ENCODE peak calls at places on chromosomes 16 and 17, in six cellular contexts. One of them, this sample, is unnamed.

GRCh38 chr17:58332720-58333395 is 4.3 kb upstream of the TSPOAP1 start:
- DNase-seq in dorsolateral prefrontal cortex: no peak
- DNase-seq in T-helper 17 cell: no peak
- DNase-seq in ascending aorta: no peak
- DNase-seq in GM18507: no peak
- DNase-seq in GM19239: no peak
- DNase-seq in this sample: no peak

GRCh38 chr17:78397681-78398101 is 19.2 kb downstream of the PGS1 start:
- DNase-seq in dorsolateral prefrontal cortex: no peak
- DNase-seq in GM19239: no peak
- DNase-seq in ascending aorta: no peak
- DNase-seq in T-helper 17 cell: no peak
- DNase-seq in GM18507: no peak
- DNase-seq in this sample: no peak

GRCh38 chr16:67897231-67897630 is 4.2 kb downstream of the PSKH1 start:
- DNase-seq in GM19239: no peak
- DNase-seq in ascending aorta: peak
- DNase-seq in T-helper 17 cell: no peak
- DNase-seq in dorsolateral prefrontal cortex: no peak
- DNase-seq in GM18507: no peak
- DNase-seq in this sample: no peak

GRCh38 chr17:17423656-17424055 is 53.1 kb upstream of the MED9 start:
- DNase-seq in GM18507: no peak
- DNase-seq in dorsolateral prefrontal cortex: no peak
- DNase-seq in T-helper 17 cell: no peak
- DNase-seq in GM19239: no peak
- DNase-seq in ascending aorta: no peak
- DNase-seq in this sample: no peak

GRCh38 chr17:45973099-45973838 is 25.8 kb upstream of the STH start:
- DNase-seq in dorsolateral prefrontal cortex: no peak
- DNase-seq in GM18507: no peak
- DNase-seq in ascending aorta: no peak
- DNase-seq in GM19239: no peak
- DNase-seq in T-helper 17 cell: no peak
- DNase-seq in this sample: no peak

GRCh38 chr17:774320-774584 is 7.8 kb downstream of the GLOD4 start:
- DNase-seq in dorsolateral prefrontal cortex: no peak
- DNase-seq in T-helper 17 cell: no peak
- DNase-seq in GM19239: no peak
- DNase-seq in ascending aorta: no peak
- DNase-seq in GM18507: no peak
- DNase-seq in this sample: no peak

GRCh38 chr17:72336026-72336803 is 215.4 kb downstream of the SOX9 start:
- DNase-seq in GM19239: no peak
- DNase-seq in ascending aorta: no peak
- DNase-seq in dorsolateral prefrontal cortex: no peak
- DNase-seq in GM18507: no peak
- DNase-seq in T-helper 17 cell: no peak
- DNase-seq in this sample: no peak

GRCh38 chr16:23416816-23417215 is 36.2 kb downstream of the COG7 start:
- DNase-seq in GM18507: no peak
- DNase-seq in GM19239: no peak
- DNase-seq in T-helper 17 cell: no peak
- DNase-seq in dorsolateral prefrontal cortex: no peak
- DNase-seq in ascending aorta: no peak
- DNase-seq in this sample: no peak

GRCh38 chr17:46815474-46816353 is 2.8 kb downstream of the WNT3 start:
- DNase-seq in GM18507: no peak
- DNase-seq in dorsolateral prefrontal cortex: no peak
- DNase-seq in ascending aorta: no peak
- DNase-seq in T-helper 17 cell: no peak
- DNase-seq in GM19239: no peak
- DNase-seq in this sample: no peak

GRCh38 chr16:27641260-27641659 is 91.3 kb downstream of the KATNIP start:
- DNase-seq in GM19239: no peak
- DNase-seq in T-helper 17 cell: no peak
- DNase-seq in dorsolateral prefrontal cortex: no peak
- DNase-seq in GM18507: no peak
- DNase-seq in ascending aorta: no peak
- DNase-seq in this sample: no peak

GRCh38 chr17:8766731-8767130 is 8.4 kb upstream of the SPDYE4 start:
- DNase-seq in T-helper 17 cell: no peak
- DNase-seq in dorsolateral prefrontal cortex: no peak
- DNase-seq in ascending aorta: no peak
- DNase-seq in GM18507: no peak
- DNase-seq in GM19239: no peak
- DNase-seq in this sample: no peak

GRCh38 chr16:81902025-81902424 is 109.2 kb downstream of the SDR42E1 start:
- DNase-seq in ascending aorta: no peak
- DNase-seq in dorsolateral prefrontal cortex: no peak
- DNase-seq in GM19239: no peak
- DNase-seq in T-helper 17 cell: no peak
- DNase-seq in GM18507: no peak
- DNase-seq in this sample: no peak

GRCh38 chr17:46978489-46979022 is 497 bp downstream of the RPRML start:
- DNase-seq in GM18507: no peak
- DNase-seq in ascending aorta: no peak
- DNase-seq in T-helper 17 cell: no peak
- DNase-seq in dorsolateral prefrontal cortex: no peak
- DNase-seq in GM19239: no peak
- DNase-seq in this sample: no peak

GRCh38 chr17:9817086-9817485 is 4.8 kb downstream of the GSG1L2 start:
- DNase-seq in GM19239: no peak
- DNase-seq in dorsolateral prefrontal cortex: peak
- DNase-seq in T-helper 17 cell: no peak
- DNase-seq in ascending aorta: no peak
- DNase-seq in GM18507: no peak
- DNase-seq in this sample: no peak

GRCh38 chr16:27579086-27579980 is 29.4 kb downstream of the KATNIP start:
- DNase-seq in GM19239: no peak
- DNase-seq in ascending aorta: no peak
- DNase-seq in dorsolateral prefrontal cortex: no peak
- DNase-seq in GM18507: no peak
- DNase-seq in T-helper 17 cell: no peak
- DNase-seq in this sample: no peak

GRCh38 chr16:2527784-2528100 is 3.5 kb downstream of the CEMP1 start:
- DNase-seq in dorsolateral prefrontal cortex: no peak
- DNase-seq in ascending aorta: no peak
- DNase-seq in GM18507: no peak
- DNase-seq in GM19239: no peak
- DNase-seq in T-helper 17 cell: no peak
- DNase-seq in this sample: no peak

GRCh38 chr16:12639044-12639443 is 164.6 kb downstream of the CPPED1 start:
- DNase-seq in GM18507: no peak
- DNase-seq in dorsolateral prefrontal cortex: no peak
- DNase-seq in GM19239: no peak
- DNase-seq in ascending aorta: no peak
- DNase-seq in T-helper 17 cell: no peak
- DNase-seq in this sample: no peak

GRCh38 chr17:49260922-49261291 is 30.3 kb upstream of the PHOSPHO1 start:
- DNase-seq in dorsolateral prefrontal cortex: no peak
- DNase-seq in T-helper 17 cell: no peak
- DNase-seq in GM19239: no peak
- DNase-seq in GM18507: no peak
- DNase-seq in ascending aorta: no peak
- DNase-seq in this sample: no peak

GRCh38 chr16:23504076-23504452 is 6.2 kb downstream of the GGA2 start:
- DNase-seq in dorsolateral prefrontal cortex: no peak
- DNase-seq in ascending aorta: no peak
- DNase-seq in T-helper 17 cell: no peak
- DNase-seq in GM19239: no peak
- DNase-seq in GM18507: no peak
- DNase-seq in this sample: no peak

GRCh38 chr16:9061358-9061813 is 30.1 kb upstream of the HAPSTR1 start:
- DNase-seq in ascending aorta: no peak
- DNase-seq in GM19239: no peak
- DNase-seq in GM18507: no peak
- DNase-seq in dorsolateral prefrontal cortex: peak
- DNase-seq in T-helper 17 cell: no peak
- DNase-seq in this sample: no peak

GRCh38 chr16:85176541-85177447 is 64.5 kb upstream of the CIBAR2 start:
- DNase-seq in GM18507: no peak
- DNase-seq in T-helper 17 cell: no peak
- DNase-seq in dorsolateral prefrontal cortex: no peak
- DNase-seq in ascending aorta: no peak
- DNase-seq in GM19239: no peak
- DNase-seq in this sample: no peak

GRCh38 chr17:50764860-50765259 is 2.5 kb downstream of the ANKRD40CL start:
- DNase-seq in GM18507: no peak
- DNase-seq in ascending aorta: no peak
- DNase-seq in GM19239: no peak
- DNase-seq in T-helper 17 cell: no peak
- DNase-seq in dorsolateral prefrontal cortex: no peak
- DNase-seq in this sample: no peak

GRCh38 chr16:66473654-66474519 is 46.8 kb downstream of the BEAN1 start:
- DNase-seq in dorsolateral prefrontal cortex: no peak
- DNase-seq in ascending aorta: no peak
- DNase-seq in GM19239: no peak
- DNase-seq in T-helper 17 cell: no peak
- DNase-seq in GM18507: no peak
- DNase-seq in this sample: no peak